ENCODE peak calls at places on chromosomes 16 and 17, in four cellular contexts. One of them, this sample, is unnamed.
A peak's percentile ranks its signal among the peaks of the same experiment; 100 is the strongest.

GRCh38 chr16:90018297-90019200 is 707 bp downstream of the DBNDD1 start:
- DNase-seq in fibroblast of mammary gland: no peak
- DNase-seq in astrocyte of the cerebellum: no peak
- DNase-seq in vagina: no peak
- DNase-seq in this sample: no peak

GRCh38 chr17:7988750-7989178 is 13.7 kb upstream of the GUCY2D start:
- DNase-seq in fibroblast of mammary gland: peak; percentile 91
- DNase-seq in astrocyte of the cerebellum: peak; percentile 76
- DNase-seq in vagina: no peak
- DNase-seq in this sample: peak; percentile 84

GRCh38 chr16:68287276-68288251 is 23.2 kb downstream of the SLC7A6OS start:
- DNase-seq in fibroblast of mammary gland: peak; percentile 94
- DNase-seq in astrocyte of the cerebellum: peak; percentile 35
- DNase-seq in vagina: no peak
- DNase-seq in this sample: peak; percentile 72

GRCh38 chr17:1391577-1391976 is 8.4 kb downstream of the YWHAE start:
- DNase-seq in fibroblast of mammary gland: no peak
- DNase-seq in astrocyte of the cerebellum: no peak
- DNase-seq in vagina: no peak
- DNase-seq in this sample: no peak

GRCh38 chr17:46002311-46002972 is 3.4 kb downstream of the STH start:
- DNase-seq in fibroblast of mammary gland: peak; percentile 52
- DNase-seq in astrocyte of the cerebellum: peak; percentile 32
- DNase-seq in vagina: no peak
- DNase-seq in this sample: peak; percentile 68

GRCh38 chr17:45791935-45792334 is 7.8 kb downstream of the CRHR1 start:
- DNase-seq in fibroblast of mammary gland: no peak
- DNase-seq in astrocyte of the cerebellum: no peak
- DNase-seq in vagina: no peak
- DNase-seq in this sample: no peak

GRCh38 chr17:82414548-82415281 is 3.4 kb upstream of the HEXD start:
- DNase-seq in fibroblast of mammary gland: peak; percentile 73
- DNase-seq in astrocyte of the cerebellum: peak; percentile 33
- DNase-seq in vagina: no peak
- DNase-seq in this sample: peak; percentile 78

GRCh38 chr16:68417711-68418301 is 30.5 kb downstream of the SMPD3 start:
- DNase-seq in fibroblast of mammary gland: no peak
- DNase-seq in astrocyte of the cerebellum: no peak
- DNase-seq in vagina: no peak
- DNase-seq in this sample: no peak

GRCh38 chr16:1257561-1258217 is 1.8 kb downstream of the TPSD1 start:
- DNase-seq in fibroblast of mammary gland: no peak
- DNase-seq in astrocyte of the cerebellum: no peak
- DNase-seq in vagina: no peak
- DNase-seq in this sample: no peak

GRCh38 chr17:32187276-32187675 is 45.0 kb downstream of the RHOT1 start:
- DNase-seq in fibroblast of mammary gland: peak; percentile 8
- DNase-seq in astrocyte of the cerebellum: no peak
- DNase-seq in vagina: no peak
- DNase-seq in this sample: no peak

GRCh38 chr16:56107944-56108583 is 83.2 kb upstream of the GNAO1 start:
- DNase-seq in fibroblast of mammary gland: no peak
- DNase-seq in astrocyte of the cerebellum: no peak
- DNase-seq in vagina: no peak
- DNase-seq in this sample: no peak

GRCh38 chr16:3094289-3095027 is 4.6 kb downstream of the ZSCAN10 start:
- DNase-seq in fibroblast of mammary gland: peak; percentile 53
- DNase-seq in astrocyte of the cerebellum: no peak
- DNase-seq in vagina: no peak
- DNase-seq in this sample: peak; percentile 75

GRCh38 chr16:82755570-82756282 is 129.0 kb downstream of the CDH13 start:
- DNase-seq in fibroblast of mammary gland: no peak
- DNase-seq in astrocyte of the cerebellum: no peak
- DNase-seq in vagina: no peak
- DNase-seq in this sample: no peak

GRCh38 chr17:80919331-80920284 is 72.0 kb upstream of the CHMP6 start:
- DNase-seq in fibroblast of mammary gland: no peak
- DNase-seq in astrocyte of the cerebellum: no peak
- DNase-seq in vagina: no peak
- DNase-seq in this sample: no peak

GRCh38 chr16:86905302-86905701 is 327.0 kb downstream of the FOXL1 start:
- DNase-seq in fibroblast of mammary gland: no peak
- DNase-seq in astrocyte of the cerebellum: no peak
- DNase-seq in vagina: no peak
- DNase-seq in this sample: no peak

GRCh38 chr16:83937267-83937666 is 15.8 kb upstream of the OSGIN1 start:
- DNase-seq in fibroblast of mammary gland: no peak
- DNase-seq in astrocyte of the cerebellum: no peak
- DNase-seq in vagina: no peak
- DNase-seq in this sample: no peak

GRCh38 chr16:66705790-66706505 is 9.4 kb upstream of the CMTM4 start:
- DNase-seq in fibroblast of mammary gland: peak; percentile 26
- DNase-seq in astrocyte of the cerebellum: no peak
- DNase-seq in vagina: no peak
- DNase-seq in this sample: no peak

GRCh38 chr16:31117384-31118222 is at the start of gene KAT8:
- DNase-seq in fibroblast of mammary gland: peak; percentile 97
- DNase-seq in astrocyte of the cerebellum: peak; percentile 97
- DNase-seq in vagina: no peak
- DNase-seq in this sample: peak; percentile 98
- TF ChIP-seq CTCF in fibroblast of mammary gland: no peak
- TF ChIP-seq CTCF in astrocyte of the cerebellum: no peak
- TF ChIP-seq CTCF in vagina: no peak
- TF ChIP-seq CTCF in this sample: no peak

DNA sequence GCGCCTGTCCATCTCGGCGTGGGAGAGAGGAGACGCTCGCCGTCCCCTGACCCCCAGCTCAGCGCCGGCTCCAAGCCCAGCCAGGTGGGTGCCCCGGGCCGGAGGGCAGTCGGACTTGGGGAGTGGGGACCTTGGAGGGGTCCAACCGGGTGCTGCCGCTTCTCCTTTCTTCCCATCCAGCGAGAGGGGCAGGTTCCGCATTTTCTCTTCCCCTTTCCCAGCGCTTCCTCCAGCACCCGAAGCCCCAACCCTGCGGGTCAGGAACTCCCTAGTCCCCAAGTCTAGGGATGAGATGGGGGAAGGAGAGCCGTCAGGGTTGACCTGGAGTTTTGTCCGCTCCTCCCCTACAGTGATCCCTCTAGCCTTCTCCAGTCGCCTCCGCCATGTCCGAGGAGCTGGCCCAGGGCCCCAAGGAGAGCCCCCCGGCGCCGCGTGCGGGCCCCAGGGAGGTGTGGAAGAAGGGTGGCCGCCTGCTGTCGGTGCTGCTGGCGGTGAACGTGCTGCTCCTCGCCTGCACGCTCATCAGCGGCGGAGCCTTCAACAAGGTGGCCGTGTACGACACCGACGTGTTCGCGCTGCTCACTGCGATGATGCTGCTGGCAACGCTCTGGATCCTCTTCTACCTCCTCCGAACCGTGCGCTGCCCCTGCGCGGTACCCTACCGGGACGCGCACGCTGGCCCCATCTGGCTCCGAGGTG is at the start of gene OTOP2:
- DNase-seq in fibroblast of mammary gland: no peak
- DNase-seq in astrocyte of the cerebellum: no peak
- DNase-seq in vagina: no peak
- DNase-seq in this sample: peak; percentile 45
- H3K4me3 ChIP-seq in fibroblast of mammary gland: no peak within 1 kb of the TSS
- H3K4me3 ChIP-seq in astrocyte of the cerebellum: no peak within 1 kb of the TSS
- H3K4me3 ChIP-seq in vagina: peak within 1 kb of the TSS; percentile 49
- H3K4me3 ChIP-seq in this sample: no peak within 1 kb of the TSS

GRCh38 chr17:60093694-60094093 is 15.0 kb upstream of the HEATR6 start:
- DNase-seq in fibroblast of mammary gland: no peak
- DNase-seq in astrocyte of the cerebellum: no peak
- DNase-seq in vagina: no peak
- DNase-seq in this sample: no peak

GRCh38 chr17:60091908-60092331 is 13.2 kb upstream of the HEATR6 start:
- DNase-seq in fibroblast of mammary gland: peak; percentile 42
- DNase-seq in astrocyte of the cerebellum: peak; percentile 49
- DNase-seq in vagina: no peak
- DNase-seq in this sample: no peak

GRCh38 chr17:60089097-60089844 is 10.6 kb upstream of the HEATR6 start:
- DNase-seq in fibroblast of mammary gland: no peak
- DNase-seq in astrocyte of the cerebellum: no peak
- DNase-seq in vagina: no peak
- DNase-seq in this sample: no peak

GRCh38 chr17:60090412-60090811 is 11.7 kb upstream of the HEATR6 start:
- DNase-seq in fibroblast of mammary gland: no peak
- DNase-seq in astrocyte of the cerebellum: no peak
- DNase-seq in vagina: no peak
- DNase-seq in this sample: no peak

GRCh38 chr17:60091109-60091508 is 12.4 kb upstream of the HEATR6 start:
- DNase-seq in fibroblast of mammary gland: no peak
- DNase-seq in astrocyte of the cerebellum: no peak
- DNase-seq in vagina: no peak
- DNase-seq in this sample: no peak
- TF ChIP-seq CTCF in fibroblast of mammary gland: no peak
- TF ChIP-seq CTCF in astrocyte of the cerebellum: no peak
- TF ChIP-seq CTCF in vagina: no peak
- TF ChIP-seq CTCF in this sample: no peak

GRCh38 chr17:40099627-40100418 is 566 bp downstream of the NR1D1 start:
- DNase-seq in fibroblast of mammary gland: no peak
- DNase-seq in astrocyte of the cerebellum: no peak
- DNase-seq in vagina: no peak
- DNase-seq in this sample: peak; percentile 71

GRCh38 chr17:40098846-40099626 is 1.4 kb downstream of the NR1D1 start:
- DNase-seq in fibroblast of mammary gland: peak; percentile 99
- DNase-seq in astrocyte of the cerebellum: peak; percentile 83
- DNase-seq in vagina: peak; percentile 100
- DNase-seq in this sample: peak; percentile 100

GRCh38 chr17:40101367-40102210 is 1.2 kb upstream of the NR1D1 start:
- DNase-seq in fibroblast of mammary gland: peak; percentile 38
- DNase-seq in astrocyte of the cerebellum: no peak
- DNase-seq in vagina: no peak
- DNase-seq in this sample: no peak

GRCh38 chr17:40100669-40101366 is 429 bp upstream of the NR1D1 start:
- DNase-seq in fibroblast of mammary gland: peak; percentile 98
- DNase-seq in astrocyte of the cerebellum: peak; percentile 91
- DNase-seq in vagina: peak; percentile 99
- DNase-seq in this sample: peak; percentile 98

DNA sequence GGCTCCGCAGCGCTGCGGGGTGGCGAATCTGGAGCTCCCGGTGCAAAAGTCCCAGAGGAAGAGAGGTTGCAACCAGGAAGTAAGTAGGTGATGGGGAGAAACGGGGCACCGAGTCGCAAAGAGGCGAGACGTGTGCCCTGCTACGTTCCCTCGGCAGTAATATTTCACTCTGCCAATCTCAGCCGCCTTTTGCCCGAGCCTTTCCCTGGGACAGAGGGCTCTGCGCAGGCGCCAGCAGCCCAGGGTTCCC is at the start of gene NR1D1:
- DNase-seq in fibroblast of mammary gland: no peak
- DNase-seq in astrocyte of the cerebellum: no peak
- DNase-seq in vagina: no peak
- DNase-seq in this sample: no peak
- H3K4me3 ChIP-seq in fibroblast of mammary gland: peak within 1 kb of the TSS; percentile 91
- H3K4me3 ChIP-seq in astrocyte of the cerebellum: peak within 1 kb of the TSS; percentile 58
- H3K4me3 ChIP-seq in vagina: peak within 1 kb of the TSS; percentile 80
- H3K4me3 ChIP-seq in this sample: peak within 1 kb of the TSS; percentile 77

DNA sequence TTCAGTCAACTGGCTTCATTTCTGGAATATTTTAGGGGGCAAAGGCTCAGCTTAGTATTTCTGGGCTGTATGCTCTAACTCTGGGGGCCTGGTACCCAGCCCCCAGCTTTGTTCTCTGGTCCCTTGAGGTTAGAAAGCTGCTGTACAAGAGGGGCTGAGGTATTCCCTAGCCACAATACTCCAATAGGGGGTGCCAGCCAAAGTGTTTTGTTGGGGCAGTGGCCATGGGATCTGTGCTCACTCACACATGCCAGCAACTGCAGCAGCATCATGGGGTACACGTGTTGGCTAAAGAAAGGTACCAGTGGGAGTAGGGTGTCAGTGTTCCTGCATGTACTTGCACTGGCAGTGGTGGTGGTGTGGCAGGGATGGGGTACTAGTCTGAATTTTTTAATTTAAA is 257.3 kb downstream of the CA10 start:
- DNase-seq in fibroblast of mammary gland: no peak
- DNase-seq in astrocyte of the cerebellum: no peak
- DNase-seq in vagina: no peak
- DNase-seq in this sample: no peak
- TF ChIP-seq CTCF in fibroblast of mammary gland: no peak
- TF ChIP-seq CTCF in astrocyte of the cerebellum: no peak
- TF ChIP-seq CTCF in vagina: no peak
- TF ChIP-seq CTCF in this sample: no peak

This sample was measured in NB4.